ENCODE peak calls at places on chromosomes 2 and 18, in five cellular contexts. One of them, this sample, is unnamed.
A peak's percentile ranks its signal among the peaks of the same experiment; 100 is the strongest.

GRCh38 chr2:145012214-145012670 is 492.3 kb upstream of the ZEB2 start:
- DNase-seq in IMR-90: peak; percentile 24
- DNase-seq in NCI-H774: no peak
- DNase-seq in T follicular helper cell: no peak
- DNase-seq in ACHN: no peak
- DNase-seq in this sample: peak; percentile 63

GRCh38 chr2:46695283-46695682 is 215.9 kb downstream of the TMEM247 start:
- DNase-seq in ACHN: no peak
- DNase-seq in IMR-90: no peak
- DNase-seq in T follicular helper cell: no peak
- DNase-seq in NCI-H774: no peak
- DNase-seq in this sample: peak; percentile 69

GRCh38 chr2:197293252-197294007 is 17.1 kb downstream of the ANKRD44 start:
- DNase-seq in ACHN: no peak
- DNase-seq in NCI-H774: no peak
- DNase-seq in T follicular helper cell: no peak
- DNase-seq in IMR-90: no peak
- DNase-seq in this sample: no peak

GRCh38 chr2:122261923-122262322 is 506.5 kb downstream of the TSN start:
- DNase-seq in T follicular helper cell: no peak
- DNase-seq in IMR-90: no peak
- DNase-seq in NCI-H774: no peak
- DNase-seq in ACHN: no peak
- DNase-seq in this sample: no peak

GRCh38 chr2:146821836-146822316 is 1023.0 kb upstream of the ACVR2A start:
- DNase-seq in T follicular helper cell: no peak
- DNase-seq in ACHN: no peak
- DNase-seq in IMR-90: peak; percentile 32
- DNase-seq in NCI-H774: no peak
- DNase-seq in this sample: peak; percentile 28

GRCh38 chr18:2978626-2979025 is 34.3 kb downstream of the LPIN2 start:
- DNase-seq in IMR-90: peak; percentile 91
- DNase-seq in NCI-H774: no peak
- DNase-seq in ACHN: peak; percentile 51
- DNase-seq in T follicular helper cell: peak; percentile 30
- DNase-seq in this sample: peak; percentile 53

GRCh38 chr2:201831469-201831868 is 25.1 kb downstream of the CDK15 start:
- DNase-seq in IMR-90: peak; percentile 86
- DNase-seq in T follicular helper cell: no peak
- DNase-seq in ACHN: no peak
- DNase-seq in NCI-H774: no peak
- DNase-seq in this sample: peak; percentile 30

GRCh38 chr2:52343867-52344266 is 1311.9 kb upstream of the NRXN1 start:
- DNase-seq in NCI-H774: no peak
- DNase-seq in ACHN: no peak
- DNase-seq in T follicular helper cell: no peak
- DNase-seq in IMR-90: no peak
- DNase-seq in this sample: no peak

GRCh38 chr2:226611944-226612318 is 187.7 kb downstream of the IRS1 start:
- DNase-seq in NCI-H774: no peak
- DNase-seq in T follicular helper cell: no peak
- DNase-seq in IMR-90: peak; percentile 79
- DNase-seq in ACHN: no peak
- DNase-seq in this sample: peak; percentile 88

GRCh38 chr2:223474893-223475292 is 127.3 kb downstream of the SCG2 start:
- DNase-seq in T follicular helper cell: no peak
- DNase-seq in ACHN: no peak
- DNase-seq in IMR-90: no peak
- DNase-seq in NCI-H774: no peak
- DNase-seq in this sample: no peak